ENCODE peak calls at places on chromosome 6, in seven cellular contexts. I, Y, O, W, M, V and K are unnamed samples.

GRCh38 chr6:97864366-97864765 is 581.4 kb upstream of the MMS22L start:
- DNase-seq in I (no peak), Y (no peak), O (no peak), W (no peak), M (no peak), V (no peak), K (no peak)

GRCh38 chr6:56821005-56821432 is 133.9 kb upstream of the BEND6 start:
- DNase-seq in I (no peak), Y (no peak), O (peak), W (no peak), M (no peak), V (no peak), K (no peak)

GRCh38 chr6:36444470-36444869 is 1.7 kb downstream of the KCTD20 start:
- DNase-seq in I (no peak), Y (no peak), O (no peak), W (no peak), M (no peak), V (no peak), K (no peak)

GRCh38 chr6:111758608-111759293 is 114.5 kb downstream of the FYN start:
- DNase-seq in I (no peak), Y (no peak), O (no peak), W (no peak), M (no peak), V (no peak), K (no peak)

GRCh38 chr6:118562959-118563358 is 14.9 kb downstream of the PLN start:
- DNase-seq in I (no peak), Y (no peak), O (no peak), W (no peak), M (no peak), V (no peak), K (no peak)

GRCh38 chr6:66662196-66662595 is 955.2 kb upstream of the EYS start:
- DNase-seq in I (no peak), Y (no peak), O (peak), W (no peak), M (no peak), V (no peak), K (no peak)

GRCh38 chr6:165292657-165293056 is 16.7 kb downstream of the C6orf118 start:
- DNase-seq in I (no peak), Y (no peak), O (no peak), W (no peak), M (no peak), V (no peak), K (no peak)

GRCh38 chr6:109184638-109185037 is 89.3 kb downstream of the CEP57L1 start:
- DNase-seq in I (no peak), Y (no peak), O (no peak), W (no peak), M (no peak), V (no peak), K (no peak)

GRCh38 chr6:13916230-13916944 is 8.4 kb upstream of the RNF182 start:
- DNase-seq in I (no peak), Y (peak), O (no peak), W (no peak), M (no peak), V (no peak), K (no peak)

GRCh38 chr6:132354517-132355167 is 46.6 kb downstream of the MOXD1 start:
- DNase-seq in I (no peak), Y (no peak), O (no peak), W (peak), M (no peak), V (peak), K (no peak)

GRCh38 chr6:105620878-105621277 is 218.0 kb upstream of the PREP start:
- DNase-seq in I (no peak), Y (no peak), O (no peak), W (no peak), M (no peak), V (no peak), K (no peak)

GRCh38 chr6:157281570-157281969 is 41.7 kb downstream of the TMEM242 start:
- DNase-seq in I (peak), Y (peak), O (no peak), W (no peak), M (no peak), V (no peak), K (peak)

GRCh38 chr6:6891074-6891754 is 216.5 kb upstream of the RREB1 start:
- DNase-seq in I (no peak), Y (no peak), O (no peak), W (no peak), M (peak), V (no peak), K (no peak)

GRCh38 chr6:158718431-158719126 is 68.7 kb downstream of the SYTL3 start:
- DNase-seq in I (no peak), Y (peak), O (peak), W (peak), M (no peak), V (no peak), K (peak)

GRCh38 chr6:39421383-39422225 is 99.1 kb upstream of the KCNK16 start:
- DNase-seq in I (no peak), Y (no peak), O (no peak), W (no peak), M (no peak), V (no peak), K (no peak)

GRCh38 chr6:21846541-21847451 is 253.2 kb downstream of the SOX4 start:
- DNase-seq in I (peak), Y (no peak), O (peak), W (no peak), M (no peak), V (no peak), K (no peak)

GRCh38 chr6:4482461-4482860 is 293.7 kb upstream of the CDYL start:
- DNase-seq in I (no peak), Y (no peak), O (no peak), W (no peak), M (no peak), V (no peak), K (no peak)

GRCh38 chr6:157635388-157636244 is 187.4 kb upstream of the SNX9 start:
- DNase-seq in I (no peak), Y (no peak), O (no peak), W (no peak), M (peak), V (no peak), K (no peak)

GRCh38 chr6:53258076-53258773 is 90.5 kb downstream of the ELOVL5 start:
- DNase-seq in I (no peak), Y (no peak), O (no peak), W (no peak), M (no peak), V (no peak), K (no peak)

GRCh38 chr6:107192739-107193296 is 77.5 kb upstream of the BEND3 start:
- DNase-seq in I (no peak), Y (peak), O (no peak), W (no peak), M (no peak), V (no peak), K (no peak)

GRCh38 chr6:45650527-45651135 is 272.9 kb upstream of the SUPT3H start:
- DNase-seq in I (no peak), Y (no peak), O (no peak), W (no peak), M (no peak), V (no peak), K (no peak)

GRCh38 chr6:43019152-43019551 is 2.3 kb upstream of the RRP36 start:
- DNase-seq in I (no peak), Y (no peak), O (no peak), W (no peak), M (no peak), V (no peak), K (no peak)
- TF ChIP-seq POLR2A in I (no peak), Y (no peak), O (no peak), W (no peak), M (no peak), V (no peak), K (no peak)

GRCh38 chr6:3019065-3019464 is 19.4 kb downstream of the NQO2 start:
- DNase-seq in I (no peak), Y (no peak), O (no peak), W (no peak), M (no peak), V (no peak), K (no peak)

GRCh38 chr6:3026811-3027626 is 27.3 kb downstream of the NQO2 start:
- DNase-seq in I (no peak), Y (peak), O (no peak), W (no peak), M (no peak), V (no peak), K (no peak)

GRCh38 chr6:3019749-3020320 is 20.1 kb downstream of the NQO2 start:
- DNase-seq in I (no peak), Y (no peak), O (no peak), W (no peak), M (no peak), V (no peak), K (no peak)

GRCh38 chr6:3022765-3023662 is 23.3 kb downstream of the NQO2 start:
- DNase-seq in I (no peak), Y (no peak), O (no peak), W (peak), M (no peak), V (no peak), K (no peak)

GRCh38 chr6:3023663-3024483 is 24.2 kb downstream of the NQO2 start:
- DNase-seq in I (peak), Y (peak), O (no peak), W (peak), M (peak), V (peak), K (peak)
- TF ChIP-seq POLR2A in I (no peak), Y (peak), O (no peak), W (no peak), M (peak), V (peak), K (no peak)

GRCh38 chr6:15526129-15526764 is 136.6 kb downstream of the DTNBP1 start:
- DNase-seq in I (no peak), Y (no peak), O (peak), W (no peak), M (no peak), V (no peak), K (no peak)
- TF ChIP-seq POLR2A in I (no peak), Y (no peak), O (no peak), W (no peak), M (no peak), V (no peak), K (no peak)

GRCh38 chr6:147126618-147127022 is 77.6 kb upstream of the STXBP5 start:
- DNase-seq in I (peak), Y (no peak), O (no peak), W (no peak), M (no peak), V (no peak), K (no peak)
- TF ChIP-seq POLR2A in I (no peak), Y (no peak), O (no peak), W (no peak), M (no peak), V (no peak), K (no peak)

GRCh38 chr6:168495636-168496035 is 54.7 kb downstream of the SMOC2 start:
- DNase-seq in I (no peak), Y (no peak), O (no peak), W (no peak), M (no peak), V (no peak), K (no peak)
- TF ChIP-seq POLR2A in I (no peak), Y (no peak), O (no peak), W (no peak), M (no peak), V (no peak), K (no peak)

GRCh38 chr6:130366011-130366963 is at the start of gene TMEM200A:
- DNase-seq in I (peak), Y (peak), O (no peak), W (peak), M (peak), V (no peak), K (peak)
- TF ChIP-seq POLR2A in I (no peak), Y (no peak), O (no peak), W (no peak), M (peak), V (no peak), K (no peak)

DNA sequence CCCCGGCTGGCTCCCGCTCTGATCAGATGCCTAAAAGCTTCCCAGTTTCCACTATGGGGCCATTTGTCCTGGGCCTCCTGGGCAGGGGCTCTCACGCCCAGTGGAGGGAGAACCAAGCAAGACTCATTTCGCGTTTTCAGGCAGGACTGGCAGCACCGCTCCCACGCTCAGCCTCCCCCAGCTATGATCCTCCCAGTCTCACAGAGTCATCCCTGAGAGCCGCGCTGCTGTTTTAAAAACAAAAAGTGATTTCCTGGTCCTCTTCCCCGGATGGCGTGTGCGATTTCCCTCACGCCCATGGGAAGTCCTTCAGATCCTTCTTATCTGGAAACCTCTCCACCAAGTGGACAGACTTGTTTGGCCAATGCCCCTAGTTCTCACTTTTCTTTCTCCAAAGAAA is at the start of gene ADGRF5:
- DNase-seq in I (peak), Y (no peak), O (no peak), W (peak), M (no peak), V (no peak), K (no peak)
- TF ChIP-seq POLR2A in I (no peak), Y (no peak), O (no peak), W (no peak), M (no peak), V (no peak), K (no peak)